ENCODE peak calls at places on chromosomes 5 and 9, in five cellular contexts. B, I, E, K and Y are unnamed samples.

GRCh38 chr5:59709833-59710232 is 183.7 kb downstream of the PDE4D start:
- DNase-seq in B (no peak), I (peak), E (peak), K (peak), Y (no peak)

GRCh38 chr9:35341585-35341984 is 148.3 kb upstream of the RUSC2 start:
- DNase-seq in B (peak), I (peak), E (peak), K (no peak), Y (peak)

GRCh38 chr5:133353741-133354140 is 258.6 kb downstream of the FSTL4 start:
- DNase-seq in B (no peak), I (no peak), E (peak), K (no peak), Y (no peak)

GRCh38 chr9:137349471-137350033 is 47.5 kb upstream of the NRARP start:
- DNase-seq in B (no peak), I (no peak), E (no peak), K (no peak), Y (no peak)

GRCh38 chr9:6268830-6269397 is 53.3 kb downstream of the IL33 start:
- DNase-seq in B (no peak), I (no peak), E (no peak), K (no peak), Y (no peak)

GRCh38 chr5:65874241-65874640 is 52.1 kb upstream of the ERBIN start:
- DNase-seq in B (no peak), I (no peak), E (peak), K (peak), Y (no peak)

GRCh38 chr9:37790096-37790495 is 5.2 kb upstream of the EXOSC3 start:
- DNase-seq in B (no peak), I (no peak), E (no peak), K (no peak), Y (no peak)

GRCh38 chr5:138725885-138726457 is 27.3 kb upstream of the CTNNA1 start:
- DNase-seq in B (no peak), I (peak), E (no peak), K (no peak), Y (peak)

GRCh38 chr9:109776391-109776790 is 3.6 kb upstream of the PALM2AKAP2 start:
- DNase-seq in B (no peak), I (no peak), E (no peak), K (no peak), Y (no peak)

GRCh38 chr9:123419721-123420559 is 63.9 kb downstream of the CRB2 start:
- DNase-seq in B (no peak), I (no peak), E (no peak), K (no peak), Y (no peak)

GRCh38 chr5:116631147-116631546 is 56.5 kb upstream of the SEMA6A start:
- DNase-seq in B (no peak), I (no peak), E (no peak), K (no peak), Y (no peak)

GRCh38 chr9:105438136-105438839 is 9.5 kb upstream of the FSD1L start:
- DNase-seq in B (no peak), I (peak), E (peak), K (no peak), Y (no peak)

GRCh38 chr9:116844621-116845020 is 157.5 kb downstream of the TRIM32 start:
- DNase-seq in B (no peak), I (no peak), E (no peak), K (no peak), Y (no peak)

GRCh38 chr9:14245901-14246525 is 67.9 kb downstream of the NFIB start:
- DNase-seq in B (no peak), I (no peak), E (peak), K (no peak), Y (no peak)

GRCh38 chr9:131588396-131588795 is 43.1 kb downstream of the PRRT1B start:
- DNase-seq in B (no peak), I (no peak), E (no peak), K (no peak), Y (peak)

GRCh38 chr9:106149956-106150355 is 455.6 kb downstream of the TMEM38B start:
- DNase-seq in B (no peak), I (no peak), E (no peak), K (no peak), Y (no peak)

GRCh38 chr5:89954901-89955300 is 454.7 kb downstream of the CETN3 start:
- DNase-seq in B (no peak), I (no peak), E (no peak), K (no peak), Y (no peak)

GRCh38 chr5:143200781-143201398 is 202.6 kb downstream of the NR3C1 start:
- DNase-seq in B (no peak), I (peak), E (peak), K (no peak), Y (peak)

GRCh38 chr5:40477856-40478546 is 201.7 kb upstream of the PTGER4 start:
- DNase-seq in B (no peak), I (no peak), E (peak), K (peak), Y (no peak)

GRCh38 chr5:158553195-158553945 is 546.3 kb downstream of the EBF1 start:
- DNase-seq in B (peak), I (peak), E (no peak), K (no peak), Y (peak)

GRCh38 chr5:38462972-38463633 is 93.3 kb downstream of the LIFR start:
- DNase-seq in B (no peak), I (no peak), E (no peak), K (peak), Y (no peak)

GRCh38 chr5:106121972-106122605 is 1548.6 kb downstream of the EFNA5 start:
- DNase-seq in B (peak), I (no peak), E (no peak), K (peak), Y (no peak)

GRCh38 chr5:28574616-28575015 is 1536.2 kb upstream of the CDH9 start:
- DNase-seq in B (no peak), I (no peak), E (no peak), K (no peak), Y (no peak)

GRCh38 chr5:1338518-1339070 is 6.3 kb downstream of the CLPTM1L start:
- DNase-seq in B (no peak), I (no peak), E (no peak), K (no peak), Y (peak)

GRCh38 chr9:27108981-27109541 is at the start of gene TEK:
- DNase-seq in B (no peak), I (peak), E (no peak), K (no peak), Y (peak)

GRCh38 chr5:139708877-139709586 is 60.9 kb downstream of the CXXC5 start:
- DNase-seq in B (peak), I (peak), E (peak), K (no peak), Y (peak)

GRCh38 chr5:83179966-83180365 is 102.6 kb downstream of the XRCC4 start:
- DNase-seq in B (no peak), I (no peak), E (no peak), K (no peak), Y (no peak)

GRCh38 chr9:4062966-4063365 is 236.9 kb downstream of the GLIS3 start:
- DNase-seq in B (no peak), I (no peak), E (peak), K (no peak), Y (no peak)

GRCh38 chr5:44770936-44771717 is 37.6 kb upstream of the MRPS30 start:
- DNase-seq in B (no peak), I (no peak), E (no peak), K (no peak), Y (no peak)

GRCh38 chr9:137128158-137129088 is 10.5 kb upstream of the GRIN1 start:
- DNase-seq in B (peak), I (no peak), E (no peak), K (no peak), Y (no peak)

GRCh38 chr9:86488345-86488744 is 134.1 kb upstream of the TUT7 start:
- DNase-seq in B (no peak), I (no peak), E (no peak), K (no peak), Y (no peak)

GRCh38 chr5:128290152-128290858 is 206.7 kb downstream of the SLC12A2 start:
- DNase-seq in B (no peak), I (no peak), E (no peak), K (peak), Y (no peak)

GRCh38 chr9:137273095-137273490 is 4.4 kb upstream of the TOR4A start:
- DNase-seq in B (peak), I (no peak), E (no peak), K (no peak), Y (no peak)

GRCh38 chr9:37430841-37431597 is 8.5 kb downstream of the GRHPR start:
- DNase-seq in B (no peak), I (no peak), E (no peak), K (no peak), Y (no peak)

GRCh38 chr5:135359374-135360165 is 39.5 kb downstream of the MACROH2A1 start:
- DNase-seq in B (no peak), I (no peak), E (no peak), K (no peak), Y (no peak)

GRCh38 chr9:22342489-22343217 is 104.0 kb upstream of the DMRTA1 start:
- DNase-seq in B (no peak), I (no peak), E (peak), K (peak), Y (no peak)

GRCh38 chr9:96441798-96442445 is 8.0 kb upstream of the HABP4 start:
- DNase-seq in B (no peak), I (no peak), E (no peak), K (peak), Y (no peak)

GRCh38 chr9:85483214-85483613 is 258.5 kb downstream of the AGTPBP1 start:
- DNase-seq in B (no peak), I (no peak), E (no peak), K (peak), Y (no peak)
- TF ChIP-seq CTCF in B (no peak), I (no peak), E (no peak), K (peak), Y (peak)

GRCh38 chr5:173454764-173455598 is 126.8 kb upstream of the STC2 start:
- DNase-seq in B (no peak), I (peak), E (peak), K (peak), Y (peak)
- H3K27ac ChIP-seq in B (no peak), I (peak), E (peak), K (peak), Y (peak)

GRCh38 chr5:176578391-176578808 is 29.3 kb downstream of the CDHR2 start:
- DNase-seq in B (peak), I (no peak), E (no peak), K (peak), Y (no peak)
- TF ChIP-seq CTCF in B (peak), I (peak), E (peak), K (peak), Y (peak)

GRCh38 chr5:107248065-107248695 is 422.6 kb downstream of the EFNA5 start:
- DNase-seq in B (peak), I (peak), E (peak), K (peak), Y (peak)

GRCh38 chr5:107251151-107251550 is 419.6 kb downstream of the EFNA5 start:
- DNase-seq in B (no peak), I (no peak), E (no peak), K (no peak), Y (no peak)

GRCh38 chr5:107242411-107242810 is 428.3 kb downstream of the EFNA5 start:
- DNase-seq in B (no peak), I (no peak), E (no peak), K (no peak), Y (no peak)

GRCh38 chr5:107242861-107243579 is 427.7 kb downstream of the EFNA5 start:
- DNase-seq in B (no peak), I (no peak), E (no peak), K (no peak), Y (no peak)

GRCh38 chr5:107247427-107247826 is 423.3 kb downstream of the EFNA5 start:
- DNase-seq in B (no peak), I (no peak), E (peak), K (peak), Y (no peak)
- H3K27ac ChIP-seq in B (no peak), I (no peak), E (no peak), K (no peak), Y (no peak)

GRCh38 chr9:133768859-133769510 is 30.8 kb upstream of the SARDH start:
- DNase-seq in B (peak), I (peak), E (no peak), K (no peak), Y (no peak)
- TF ChIP-seq CTCF in B (peak), I (no peak), E (peak), K (peak), Y (no peak)

GRCh38 chr9:110918316-110919054 is 119.8 kb downstream of the LPAR1 start:
- DNase-seq in B (no peak), I (no peak), E (peak), K (peak), Y (no peak)
- H3K27ac ChIP-seq in B (no peak), I (no peak), E (peak), K (peak), Y (no peak)

GRCh38 chr5:178818094-178818493 is 41.7 kb upstream of the ZNF354B start:
- DNase-seq in B (no peak), I (no peak), E (no peak), K (no peak), Y (no peak)
- TF ChIP-seq CTCF in B (no peak), I (no peak), E (no peak), K (no peak), Y (no peak)

GRCh38 chr5:102018279-102018678 is 277.8 kb downstream of the SLCO4C1 start:
- DNase-seq in B (no peak), I (no peak), E (no peak), K (no peak), Y (no peak)
- H3K27ac ChIP-seq in B (no peak), I (no peak), E (no peak), K (no peak), Y (no peak)